ENCODE peak calls at places on chromosomes 6 and 20, in eight cellular contexts. A is activated gamma-delta T cell treated with Interleukin-2 at 50 U/mL for 16 hours; G is cardiac muscle cell; C is stimulated activated CD4-positive, alpha-beta T cell treated with anti-CD3 and anti-CD28 coated beads, Interleukin-1b, Interleukin-23, amount 100 ng/mL, for 4 hours; O is GM12865; V is bronchial epithelial cell; J is CD8-positive, alpha-beta memory T cell; F is amniotic stem cell. D is an unnamed sample.

GRCh38 chr20:64077094-64077493 is 2.2 kb downstream of the RGS19 start:
- DNase-seq in C (no peak), G (no peak), A (peak), F (no peak), O (peak), V (no peak), J (peak), D (no peak)

GRCh38 chr20:47585087-47585747 is 83.5 kb downstream of the NCOA3 start:
- DNase-seq in F (no peak), G (no peak), V (no peak), O (peak), J (no peak), C (no peak), A (no peak), D (no peak)

GRCh38 chr6:36978687-36979086 is 7.3 kb downstream of the MTCH1 start:
- DNase-seq in O (no peak), F (no peak), G (no peak), A (no peak), J (no peak), C (no peak), V (no peak), D (no peak)

GRCh38 chr20:62001178-62001715 is 64.4 kb downstream of the TAF4 start:
- DNase-seq in J (no peak), F (no peak), A (no peak), C (no peak), O (no peak), G (no peak), V (no peak), D (no peak)

GRCh38 chr6:129331450-129332138 is 378.4 kb downstream of the ARHGAP18 start:
- DNase-seq in A (no peak), C (no peak), F (no peak), O (no peak), J (no peak), V (peak), G (peak), D (no peak)

GRCh38 chr20:8151371-8151770 is 19.3 kb downstream of the PLCB1 start:
- DNase-seq in G (peak), J (no peak), C (no peak), A (peak), O (no peak), F (no peak), V (no peak), D (no peak)

GRCh38 chr6:36608788-36609563 is 14.8 kb downstream of the SRSF3 start:
- DNase-seq in J (no peak), V (no peak), A (no peak), C (no peak), F (no peak), G (peak), O (no peak), D (no peak)

GRCh38 chr6:41581381-41581991 is 35.3 kb downstream of the FOXP4 start:
- DNase-seq in J (no peak), A (no peak), O (no peak), F (peak), G (peak), V (peak), C (no peak), D (no peak)

GRCh38 chr6:160978141-160978926 is 13.2 kb upstream of the MAP3K4 start:
- DNase-seq in C (no peak), J (no peak), V (peak), O (no peak), A (no peak), F (peak), G (peak), D (no peak)

GRCh38 chr6:106334646-106335448 is 9.3 kb upstream of the ATG5 start:
- DNase-seq in F (peak), A (peak), J (peak), C (peak), O (peak), G (peak), V (peak), D (peak)

GRCh38 chr6:137283940-137284910 is 65.0 kb upstream of the IFNGR1 start:
- DNase-seq in O (peak), J (no peak), V (peak), G (no peak), C (no peak), F (no peak), A (no peak), D (no peak)

GRCh38 chr6:40962241-40962640 is 76.8 kb downstream of the UNC5CL start:
- DNase-seq in G (peak), F (no peak), J (no peak), A (no peak), V (peak), O (peak), C (no peak), D (no peak)

GRCh38 chr20:17765584-17765983 is 65.8 kb downstream of the BANF2 start:
- DNase-seq in A (no peak), G (no peak), J (no peak), O (no peak), C (no peak), V (no peak), F (no peak), D (no peak)

GRCh38 chr6:127178746-127179145 is 60.3 kb downstream of the RSPO3 start:
- DNase-seq in A (no peak), C (no peak), F (no peak), V (no peak), G (no peak), O (no peak), J (no peak), D (no peak)

GRCh38 chr20:33664085-33664761 is 2.1 kb downstream of the C20orf144 start:
- DNase-seq in F (no peak), A (no peak), G (no peak), J (no peak), O (peak), V (no peak), C (no peak), D (no peak)

GRCh38 chr20:41182296-41183212 is 45.2 kb downstream of the PLCG1 start:
- DNase-seq in O (no peak), G (no peak), J (no peak), C (no peak), V (peak), A (no peak), F (no peak), D (no peak)

GRCh38 chr6:40791004-40791403 is 203.8 kb upstream of the LRFN2 start:
- DNase-seq in V (peak), O (no peak), A (no peak), J (no peak), C (no peak), G (no peak), F (no peak), D (no peak)